ENCODE peak calls at places on chromosomes 13 and 19, in seven cellular contexts. U is uterus, V is brain microvascular endothelial cell, G is cardiac muscle cell, R is heart right ventricle, K is AG04450, E is testis. Q is an unnamed sample.
A peak's percentile ranks its signal among the peaks of the same experiment; 100 is the strongest.

GRCh38 chr13:97254809-97255208 is 32.7 kb downstream of the MBNL2 start:
- DNase-seq in U (no peak), V (no peak), G (no peak), R (no peak), K (no peak), E (no peak), Q (no peak)

GRCh38 chr19:41359741-41360140 is 4.2 kb downstream of the B9D2 start:
- DNase-seq in U (no peak), V (no peak), G (no peak), R (no peak), K (no peak), E (no peak), Q (no peak)

GRCh38 chr19:13118424-13119193 is 545 bp downstream of the NACC1 start:
- DNase-seq in U (no peak), V (no peak), G (peak; percentile 64), R (peak; percentile 45), K (no peak), E (peak; percentile 65), Q (no peak)

GRCh38 chr19:33375760-33376159 is 2.3 kb downstream of the CEBPG start:
- DNase-seq in U (peak; percentile 61), V (no peak), G (peak; percentile 72), R (no peak), K (no peak), E (no peak), Q (no peak)

GRCh38 chr13:100304241-100304640 is 215.3 kb downstream of the PCCA start:
- DNase-seq in U (no peak), V (no peak), G (no peak), R (no peak), K (no peak), E (no peak), Q (no peak)

GRCh38 chr19:30664358-30665058 is 292.3 kb downstream of the ZNF536 start:
- DNase-seq in U (no peak), V (peak; percentile 11), G (peak; percentile 8), R (peak; percentile 63), K (no peak), E (peak; percentile 78), Q (no peak)

GRCh38 chr19:3360494-3361383 is 5.6 kb upstream of the NFIC start:
- DNase-seq in U (no peak), V (no peak), G (peak; percentile 39), R (peak; percentile 84), K (no peak), E (peak; percentile 81), Q (no peak)

GRCh38 chr13:70544706-70545105 is 436.5 kb upstream of the KLHL1 start:
- DNase-seq in U (no peak), V (no peak), G (no peak), R (no peak), K (no peak), E (no peak), Q (no peak)

GRCh38 chr19:10692673-10693264 is 8.5 kb upstream of the QTRT1 start:
- DNase-seq in U (no peak), V (no peak), G (no peak), R (no peak), K (no peak), E (no peak), Q (no peak)

GRCh38 chr19:32779082-32779481 is 59.5 kb downstream of the TDRD12 start:
- DNase-seq in U (no peak), V (no peak), G (no peak), R (no peak), K (no peak), E (no peak), Q (no peak)

GRCh38 chr19:11198769-11199469 is 1.6 kb upstream of the KANK2 start:
- DNase-seq in U (no peak), V (no peak), G (no peak), R (no peak), K (no peak), E (no peak), Q (no peak)

GRCh38 chr19:13207237-13208130 is 57.3 kb downstream of the IER2 start:
- DNase-seq in U (peak; percentile 49), V (no peak), G (peak; percentile 35), R (peak; percentile 56), K (no peak), E (peak; percentile 30), Q (no peak)

GRCh38 chr13:106503730-106504129 is 31.7 kb downstream of the EFNB2 start:
- DNase-seq in U (no peak), V (no peak), G (no peak), R (no peak), K (no peak), E (no peak), Q (no peak)

GRCh38 chr19:47373246-47374240 is 24.4 kb downstream of the DHX34 start:
- DNase-seq in U (no peak), V (no peak), G (no peak), R (no peak), K (no peak), E (no peak), Q (no peak)

GRCh38 chr19:16969127-16969526 is 57.5 kb downstream of the CPAMD8 start:
- DNase-seq in U (no peak), V (peak; percentile 9), G (peak; percentile 62), R (no peak), K (no peak), E (no peak), Q (no peak)

GRCh38 chr19:47305309-47305751 is 4.3 kb upstream of the C5AR1 start:
- DNase-seq in U (peak; percentile 73), V (peak; percentile 73), G (peak; percentile 89), R (peak; percentile 69), K (peak; percentile 78), E (peak; percentile 82), Q (peak; percentile 40)

DNA sequence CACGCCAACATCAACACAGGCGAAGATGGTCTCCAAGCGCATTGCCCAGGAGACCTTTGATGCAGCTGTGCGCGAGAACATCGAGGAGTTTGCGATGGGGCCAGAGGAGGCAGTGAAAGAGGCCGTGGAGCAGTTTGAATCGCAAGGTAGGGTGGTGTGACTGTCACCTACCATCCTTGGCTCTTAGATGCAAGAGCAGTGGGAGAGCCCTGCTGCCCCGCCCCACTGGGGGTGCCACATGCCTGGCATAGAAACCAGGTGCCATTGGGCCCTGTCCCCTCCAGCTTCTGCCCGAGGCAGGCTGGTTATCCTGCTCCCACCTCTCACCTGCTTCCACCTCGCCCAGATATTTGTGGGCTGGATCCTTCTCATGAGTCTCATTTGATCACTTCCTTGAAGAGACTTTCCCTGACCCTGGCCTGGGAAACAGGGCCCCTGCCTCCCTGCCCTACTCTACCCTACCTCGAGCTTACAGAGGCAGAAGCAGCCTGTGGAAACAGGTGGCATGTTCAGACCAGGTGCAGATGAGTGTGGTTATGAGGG is 9.4 kb downstream of the ARMC6 start:
- DNase-seq in U (no peak), V (no peak), G (no peak), R (no peak), K (no peak), E (no peak), Q (no peak)
- H3K27ac ChIP-seq in U (no peak overlapping the region), V (no peak overlapping the region), G (no peak overlapping the region), R (no peak overlapping the region), K (no peak overlapping the region), E (no peak overlapping the region), Q (no peak overlapping the region)

GRCh38 chr13:23965346-23965745 is 68.0 kb upstream of the C1QTNF9B start:
- DNase-seq in U (no peak), V (no peak), G (no peak), R (no peak), K (no peak), E (no peak), Q (no peak)
- TF ChIP-seq CTCF in U (no peak), V (no peak), G (no peak), R (no peak), K (no peak), E (no peak), Q (no peak)

DNA sequence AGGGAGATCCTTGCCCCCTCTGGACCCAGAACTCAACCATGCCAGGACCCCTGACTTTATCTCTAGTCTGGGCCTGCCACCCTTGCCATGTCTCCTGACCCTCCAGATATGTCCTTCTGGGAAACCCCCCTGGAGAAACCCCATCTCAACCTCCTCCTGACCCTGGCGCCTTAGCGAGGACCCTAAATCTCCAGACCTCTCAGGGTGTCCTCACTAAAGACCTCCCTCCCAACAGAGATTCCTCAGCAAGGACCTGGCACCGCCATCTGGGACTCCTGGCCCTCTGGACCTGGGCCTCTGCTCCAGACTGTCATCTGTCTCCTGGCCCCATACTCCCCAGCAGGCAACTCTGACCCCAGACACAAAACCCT is 1.3 kb downstream of the KCNK6 start:
- DNase-seq in U (no peak), V (no peak), G (no peak), R (no peak), K (no peak), E (no peak), Q (no peak)
- H3K27ac ChIP-seq in U (peak overlapping the region; percentile 68), V (no peak overlapping the region), G (no peak overlapping the region), R (peak overlapping the region; percentile 89), K (no peak overlapping the region), E (peak overlapping the region; percentile 10), Q (peak overlapping the region; percentile 95)

GRCh38 chr19:50794778-50795664 is 4.8 kb downstream of the ACP4 start:
- DNase-seq in U (no peak), V (no peak), G (no peak), R (no peak), K (no peak), E (no peak), Q (no peak)
- TF ChIP-seq CTCF in U (no peak), V (peak; percentile 49), G (peak; percentile 21), R (no peak), K (peak; percentile 28), E (no peak), Q (no peak)

DNA sequence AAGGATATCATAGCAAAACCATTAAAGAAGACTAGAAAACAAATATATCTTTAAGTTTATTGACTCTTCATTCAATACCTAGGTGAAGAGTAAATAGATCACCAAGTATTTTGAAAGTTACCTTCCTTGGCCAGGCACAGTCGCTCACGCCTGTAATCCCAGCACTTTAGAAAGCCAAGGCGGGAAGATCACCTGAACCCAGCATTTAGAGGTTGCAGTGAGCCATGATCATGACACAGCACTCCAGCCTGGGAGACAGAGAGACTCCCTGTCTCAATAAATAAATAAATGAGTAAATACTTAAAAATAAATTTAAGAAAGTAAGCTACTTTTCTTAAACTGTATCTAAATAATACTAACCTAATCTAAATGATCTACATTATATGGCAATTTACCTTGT is 8.9 kb upstream of the WBP4 start:
- DNase-seq in U (no peak), V (no peak), G (no peak), R (no peak), K (no peak), E (no peak), Q (no peak)
- H3K27ac ChIP-seq in U (peak overlapping the region; percentile 75), V (no peak overlapping the region), G (no peak overlapping the region), R (peak overlapping the region; percentile 61), K (no peak overlapping the region), E (no peak overlapping the region), Q (no peak overlapping the region)

GRCh38 chr13:101919541-101920306 is 467.2 kb downstream of the ITGBL1 start:
- DNase-seq in U (no peak), V (peak; percentile 40), G (peak; percentile 11), R (peak; percentile 39), K (no peak), E (peak; percentile 38), Q (no peak)
- TF ChIP-seq CTCF in U (no peak), V (peak; percentile 23), G (no peak), R (no peak), K (no peak), E (no peak), Q (no peak)

Q was measured in thoracic aorta.